ENCODE peak calls at places on chromosomes 12 and 14, in nine cellular contexts. A is endothelial cell, U is heart left ventricle, X is astrocyte of the spinal cord, F is brain microvascular endothelial cell, Y is tibial artery, N is thoracic aorta, H is RWPE1, Q is psoas muscle. M is an unnamed sample.

GRCh38 chr12:112261559-112261958 is 120.7 kb downstream of the HECTD4 start:
- DNase-seq in A (peak), U (no peak), F (no peak), Q (no peak), H (peak), X (no peak), Y (no peak), N (no peak), M (no peak)

GRCh38 chr14:94638330-94638729 is 26.1 kb downstream of the SERPINA3 start:
- DNase-seq in X (no peak), A (no peak), Y (no peak), F (peak), N (no peak), Q (no peak), U (no peak), H (no peak), M (no peak)

GRCh38 chr12:6089041-6089823 is 35.2 kb downstream of the VWF start:
- DNase-seq in U (no peak), A (no peak), F (no peak), X (peak), Y (peak), N (no peak), Q (no peak), H (peak), M (no peak)

GRCh38 chr14:23186913-23187654 is 3.6 kb upstream of the SLC7A8 start:
- DNase-seq in H (peak), F (peak), X (peak), N (no peak), A (peak), Y (no peak), Q (no peak), U (peak), M (no peak)

GRCh38 chr12:125092872-125093680 is 27.8 kb downstream of the AACS start:
- DNase-seq in U (peak), Y (no peak), X (peak), N (no peak), F (peak), Q (peak), A (no peak), H (peak), M (no peak)

GRCh38 chr12:27309995-27310315 is 22.7 kb upstream of the BMAL2 start:
- DNase-seq in X (no peak), A (no peak), F (no peak), Q (no peak), H (no peak), Y (no peak), U (no peak), N (no peak), M (no peak)

GRCh38 chr12:46126050-46126727 is 135.8 kb upstream of the SCAF11 start:
- DNase-seq in U (no peak), A (no peak), X (no peak), N (no peak), H (no peak), F (no peak), Y (no peak), Q (no peak), M (no peak)

GRCh38 chr14:75134644-75135043 is 7.8 kb upstream of the NEK9 start:
- DNase-seq in N (no peak), A (no peak), Q (no peak), H (peak), Y (no peak), X (no peak), F (no peak), U (no peak), M (no peak)

GRCh38 chr12:30926243-30927209 is at the start of gene TSPAN11:
- DNase-seq in A (peak), Y (peak), H (peak), Q (peak), X (peak), N (no peak), F (peak), U (peak), M (no peak)

GRCh38 chr12:131209082-131210070 is 255.7 kb downstream of the ADGRD1 start:
- DNase-seq in Y (no peak), H (no peak), F (no peak), Q (no peak), N (no peak), U (peak), X (no peak), A (no peak), M (peak)

GRCh38 chr12:120366341-120366705 is 2.6 kb downstream of the MSI1 start:
- DNase-seq in A (no peak), U (no peak), H (no peak), N (no peak), Y (no peak), X (no peak), Q (no peak), F (no peak), M (no peak)

GRCh38 chr14:64409509-64409908 is 21.4 kb downstream of the MTHFD1 start:
- DNase-seq in A (no peak), U (no peak), X (no peak), N (no peak), Y (no peak), F (no peak), H (no peak), Q (no peak), M (no peak)

GRCh38 chr14:24274101-24274543 is 2.7 kb upstream of the RABGGTA start:
- DNase-seq in A (no peak), U (no peak), F (no peak), Q (no peak), Y (no peak), H (peak), X (no peak), N (no peak), M (no peak)

GRCh38 chr12:16349132-16349463 is 1.7 kb downstream of the MGST1 start:
- DNase-seq in Y (peak), A (no peak), N (no peak), U (peak), F (peak), X (peak), H (peak), Q (peak), M (no peak)

GRCh38 chr12:51070004-51070403 is 13.4 kb downstream of the CSRNP2 start:
- DNase-seq in X (no peak), F (no peak), A (no peak), H (peak), Q (no peak), N (no peak), Y (no peak), U (no peak), M (no peak)

GRCh38 chr12:47648056-47648579 is 57.7 kb downstream of the RPAP3 start:
- DNase-seq in F (no peak), Y (no peak), Q (no peak), U (no peak), N (no peak), A (no peak), X (no peak), H (no peak), M (no peak)

GRCh38 chr12:46934374-46935111 is 108.7 kb upstream of the SLC38A4 start:
- DNase-seq in U (no peak), A (no peak), H (no peak), N (no peak), F (no peak), X (no peak), Q (no peak), Y (no peak), M (no peak)

GRCh38 chr12:117040496-117040895 is 58.7 kb downstream of the TESC start:
- DNase-seq in F (no peak), A (no peak), Q (no peak), X (no peak), U (no peak), N (no peak), H (no peak), Y (no peak), M (no peak)

GRCh38 chr12:91211869-91212268 is 29.3 kb upstream of the DCN start:
- DNase-seq in F (no peak), A (no peak), N (no peak), H (no peak), X (no peak), Y (no peak), U (no peak), Q (no peak), M (no peak)

GRCh38 chr14:77707355-77707723 is 484 bp downstream of the ALKBH1 start:
- DNase-seq in F (peak), H (peak), N (no peak), U (no peak), X (peak), Q (no peak), A (peak), Y (no peak), M (no peak)

GRCh38 chr14:102626530-102626929 is 34.1 kb downstream of the RCOR1 start:
- DNase-seq in H (no peak), Y (no peak), Q (no peak), A (no peak), N (no peak), U (no peak), X (no peak), F (no peak), M (no peak)

GRCh38 chr14:93536945-93537344 is 106.2 kb downstream of the UNC79 start:
- DNase-seq in H (no peak), U (no peak), Q (no peak), F (no peak), A (peak), N (no peak), X (no peak), Y (no peak), M (no peak)

GRCh38 chr14:59427653-59428578 is 37.3 kb downstream of the GPR135 start:
- DNase-seq in H (no peak), U (peak), A (no peak), Y (peak), Q (peak), N (peak), X (no peak), F (peak), M (no peak)

GRCh38 chr12:3930216-3930615 is 57.0 kb upstream of the PARP11 start:
- DNase-seq in A (no peak), H (no peak), Q (no peak), N (no peak), U (no peak), Y (no peak), F (no peak), X (no peak), M (no peak)

DNA sequence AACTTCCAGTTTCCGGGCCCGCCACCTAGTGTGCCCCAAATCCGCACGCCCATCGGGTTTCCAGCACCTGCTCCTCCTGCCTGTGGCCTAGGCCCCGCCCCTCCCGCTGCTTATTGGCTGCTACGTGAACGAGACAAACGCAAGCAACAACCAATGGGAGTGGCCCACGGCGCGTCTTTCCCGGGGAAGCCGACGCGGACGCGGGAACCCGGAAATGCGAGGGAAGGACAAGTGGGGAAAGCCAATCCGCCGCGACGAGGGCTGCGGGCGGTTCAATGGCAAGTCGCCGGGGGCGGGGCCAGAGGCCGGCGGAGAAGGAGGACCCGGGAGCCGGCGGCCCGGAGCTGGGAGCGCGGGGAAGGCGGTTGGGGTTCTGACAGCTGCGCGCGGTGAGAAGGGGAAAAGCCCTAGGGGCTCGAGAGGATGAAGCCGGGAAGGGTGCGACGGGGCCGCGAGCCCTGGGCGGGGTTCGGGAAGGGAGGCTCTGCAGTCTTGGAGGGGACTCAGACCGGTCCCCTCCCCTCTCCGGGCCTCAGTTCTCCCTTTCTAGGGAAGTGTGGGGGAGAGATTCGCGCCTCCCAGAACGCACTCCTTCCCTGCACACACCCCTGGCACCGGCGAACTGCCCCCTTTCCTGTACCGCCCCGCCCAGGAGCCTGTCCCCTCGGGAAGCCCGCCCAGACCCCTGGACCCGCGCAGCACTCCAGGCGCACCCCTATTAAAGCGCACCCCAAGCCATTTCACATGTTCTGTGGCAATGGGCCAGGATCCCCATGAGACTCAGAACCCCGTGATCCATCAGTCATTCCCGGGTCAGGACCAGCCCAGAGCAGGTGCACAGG is at the start of gene FICD:
- DNase-seq in A (peak), H (peak), N (peak), Y (peak), Q (peak), F (peak), U (peak), X (peak), M (peak)
- TF ChIP-seq CTCF in A (no peak), H (no peak), N (no peak), Y (no peak), Q (no peak), F (no peak), U (no peak), X (no peak), M (no peak)

GRCh38 chr12:20188930-20189653 is 179.2 kb upstream of the PDE3A start:
- DNase-seq in X (no peak), N (no peak), U (no peak), H (no peak), A (no peak), Q (no peak), F (peak), Y (no peak), M (no peak)

GRCh38 chr12:20189767-20190166 is 178.6 kb upstream of the PDE3A start:
- DNase-seq in A (no peak), X (no peak), Y (no peak), H (no peak), Q (no peak), F (no peak), U (no peak), N (no peak), M (no peak)

GRCh38 chr12:20196767-20197166 is 171.6 kb upstream of the PDE3A start:
- DNase-seq in H (no peak), N (no peak), X (no peak), F (no peak), U (no peak), Q (no peak), Y (no peak), A (no peak), M (no peak)

GRCh38 chr12:20199780-20200179 is 168.6 kb upstream of the PDE3A start:
- DNase-seq in H (no peak), X (no peak), F (no peak), N (no peak), U (no peak), Y (no peak), A (no peak), Q (no peak), M (no peak)

GRCh38 chr12:20194171-20194570 is 174.2 kb upstream of the PDE3A start:
- DNase-seq in N (no peak), Q (no peak), F (no peak), X (peak), H (no peak), Y (no peak), A (peak), U (no peak), M (no peak)
- TF ChIP-seq CTCF in N (no peak), Q (no peak), F (peak), X (peak), H (no peak), Y (no peak), A (no peak), U (peak), M (no peak)

DNA sequence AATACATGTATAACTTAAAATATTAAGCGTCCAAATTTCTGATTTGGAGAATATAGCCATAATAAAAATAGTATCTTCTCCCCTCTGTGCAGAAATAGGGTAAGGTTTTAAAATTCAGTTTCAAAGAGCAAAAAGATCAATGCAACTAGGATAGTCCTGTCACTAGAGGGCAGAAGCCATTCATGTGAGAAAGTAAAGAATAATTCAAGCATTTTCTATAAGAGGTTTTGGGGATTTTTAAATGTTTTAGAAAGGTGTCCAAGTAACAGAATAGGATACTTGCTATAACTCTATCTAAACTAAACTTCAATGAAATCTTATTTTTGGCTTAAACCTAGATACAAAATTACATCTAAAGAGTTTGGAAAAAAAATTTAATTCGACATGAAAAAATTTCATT is 50.3 kb downstream of the ADAMTS20 start:
- DNase-seq in A (no peak), Y (no peak), H (peak), X (peak), F (peak), Q (no peak), U (no peak), N (no peak), M (no peak)
- TF ChIP-seq CTCF in A (no peak), Y (no peak), H (peak), X (peak), F (peak), Q (no peak), U (peak), N (no peak), M (no peak)

DNA sequence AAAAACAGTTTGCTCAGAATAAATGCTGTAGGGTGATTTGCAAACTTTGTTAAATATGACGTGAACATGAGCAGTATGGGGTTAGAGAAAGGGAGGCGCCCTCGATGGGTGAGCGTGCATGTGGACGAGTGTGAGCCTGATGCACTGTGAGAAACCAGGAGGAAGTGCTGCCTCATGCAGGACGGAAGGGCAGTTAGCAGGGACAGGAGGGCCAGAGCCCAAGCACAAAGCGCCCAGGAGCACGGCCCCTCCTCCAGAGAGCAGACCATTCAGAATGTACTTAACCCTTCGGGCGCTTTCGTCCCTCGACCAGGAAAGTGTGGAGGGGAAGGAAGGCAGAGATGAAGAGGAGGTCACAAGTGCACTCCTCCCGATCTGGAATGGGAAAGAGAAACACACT is 44.9 kb downstream of the TCHP start:
- DNase-seq in Q (no peak), F (peak), N (no peak), H (no peak), A (peak), Y (no peak), U (peak), X (peak), M (peak)
- TF ChIP-seq CTCF in Q (no peak), F (peak), N (no peak), H (no peak), A (no peak), Y (no peak), U (no peak), X (peak), M (no peak)

DNA sequence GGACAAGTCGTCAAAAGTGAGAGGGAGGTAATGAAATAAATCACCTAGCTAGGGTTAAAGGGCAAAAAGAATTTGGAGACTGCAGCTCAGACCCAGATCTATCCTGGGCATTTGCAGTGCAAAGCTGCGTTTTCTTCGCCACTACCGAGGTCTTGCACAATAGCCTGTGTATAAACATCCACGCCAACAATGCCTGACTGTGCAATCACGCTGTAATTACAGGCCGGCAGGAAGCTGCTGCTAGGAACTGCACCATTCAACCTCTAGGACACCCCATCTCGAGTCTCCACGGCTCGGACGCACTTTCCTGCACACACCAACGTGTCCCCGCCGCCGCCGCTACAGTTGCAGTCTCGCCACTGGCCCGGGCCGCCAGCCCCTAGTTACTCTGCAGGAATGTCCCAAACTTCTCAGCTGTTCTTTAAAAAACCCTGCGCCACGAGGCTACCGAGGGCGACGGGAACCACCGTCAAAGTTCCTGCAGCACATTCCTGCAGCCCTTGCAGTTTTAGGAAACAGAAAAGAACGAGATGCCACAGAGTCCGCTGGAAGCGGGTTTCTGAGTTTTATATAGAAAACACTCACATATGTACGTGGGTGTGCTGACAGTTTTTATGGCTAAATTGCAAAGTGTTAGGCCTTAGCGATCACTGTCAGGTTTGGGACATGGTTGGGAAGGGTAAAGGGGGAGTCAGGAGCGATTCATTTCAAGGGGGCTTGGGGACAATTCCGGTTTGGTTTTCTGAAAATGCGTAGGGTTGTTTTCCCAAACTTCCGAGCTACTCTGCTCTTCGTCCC is 65.6 kb upstream of the PTGR2 start:
- DNase-seq in N (peak), X (peak), F (peak), Y (peak), U (peak), H (peak), Q (peak), A (peak), M (peak)
- TF ChIP-seq CTCF in N (peak), X (peak), F (peak), Y (peak), U (peak), H (peak), Q (peak), A (no peak), M (no peak)

GRCh38 chr14:68495101-68495637 is 297.7 kb downstream of the ZFP36L1 start:
- DNase-seq in A (peak), N (no peak), H (peak), X (no peak), U (no peak), Q (no peak), F (no peak), Y (no peak), M (no peak)

GRCh38 chr14:68495638-68496114 is 297.2 kb downstream of the ZFP36L1 start:
- DNase-seq in N (no peak), Y (no peak), F (no peak), U (no peak), H (no peak), A (no peak), Q (no peak), X (no peak), M (no peak)

GRCh38 chr14:68492889-68493288 is 300.0 kb downstream of the ZFP36L1 start:
- DNase-seq in F (no peak), Q (no peak), U (no peak), Y (no peak), H (no peak), X (no peak), A (no peak), N (no peak), M (no peak)

GRCh38 chr14:68487805-68488590 is 304.9 kb downstream of the ZFP36L1 start:
- DNase-seq in Y (no peak), X (no peak), U (no peak), Q (no peak), H (peak), N (no peak), F (peak), A (no peak), M (no peak)

GRCh38 chr14:68491793-68492192 is 301.1 kb downstream of the ZFP36L1 start:
- DNase-seq in N (no peak), F (no peak), A (no peak), Y (no peak), Q (no peak), H (no peak), X (no peak), U (no peak), M (no peak)
- TF ChIP-seq CTCF in N (no peak), F (no peak), A (no peak), Y (no peak), Q (no peak), H (no peak), X (no peak), U (no peak), M (no peak)

GRCh38 chr12:122026706-122027328 is 5.1 kb downstream of the BCL7A start:
- DNase-seq in U (no peak), H (no peak), Q (no peak), N (no peak), X (no peak), Y (no peak), A (no peak), F (no peak), M (no peak)
- TF ChIP-seq CTCF in U (no peak), H (no peak), Q (no peak), N (no peak), X (no peak), Y (no peak), A (no peak), F (no peak), M (no peak)

M was measured in natural killer cell.